ENCODE peak calls at places on chromosomes 12 and 14, in nine cellular contexts. O is cardiac muscle cell, P is kidney epithelial cell, C is endothelial cell of umbilical vein, I is neural progenitor cell, Q is uterus, B is GM23338, G is heart right ventricle, L is stomach. S is an unnamed sample. For H3K36me3, the result is how much of the 10 kb centered on the place peaks cover.

GRCh38 chr14:93073833-93074769 is 41.6 kb downstream of the ITPK1 start:
- DNase-seq in O (peak), P (no peak), C (peak), I (no peak), Q (peak), B (no peak), G (no peak), L (no peak), S (peak)

GRCh38 chr12:10636611-10637010 is 23.2 kb upstream of the MAGOHB start:
- DNase-seq in O (no peak), P (no peak), C (no peak), I (no peak), Q (no peak), B (peak), G (no peak), L (peak), S (peak)

GRCh38 chr14:95601650-95602049 is 66.8 kb downstream of the GLRX5 start:
- DNase-seq in O (no peak), P (no peak), C (no peak), I (no peak), Q (no peak), B (no peak), G (no peak), L (no peak), S (no peak)

GRCh38 chr14:26765301-26765700 is 167.5 kb upstream of the NOVA1 start:
- DNase-seq in O (no peak), P (no peak), C (no peak), I (no peak), Q (no peak), B (no peak), G (no peak), L (no peak), S (no peak)

GRCh38 chr14:55929136-55929535 is 189.1 kb upstream of the PELI2 start:
- DNase-seq in O (no peak), P (no peak), C (no peak), I (no peak), Q (no peak), B (peak), G (no peak), L (no peak), S (no peak)

GRCh38 chr14:29616922-29617321 is 310.7 kb downstream of the PRKD1 start:
- DNase-seq in O (no peak), P (no peak), C (no peak), I (no peak), Q (no peak), B (no peak), G (no peak), L (no peak), S (no peak)

GRCh38 chr14:32417956-32418552 is 89.0 kb downstream of the AKAP6 start:
- DNase-seq in O (peak), P (no peak), C (peak), I (no peak), Q (no peak), B (no peak), G (peak), L (peak), S (peak)

GRCh38 chr12:32196250-32197198 is 89.9 kb downstream of the BICD1 start:
- DNase-seq in O (no peak), P (no peak), C (no peak), I (no peak), Q (no peak), B (no peak), G (no peak), L (no peak), S (no peak)

GRCh38 chr14:77436042-77436441 is 12.7 kb upstream of the NOXRED1 start:
- DNase-seq in O (no peak), P (no peak), C (no peak), I (no peak), Q (no peak), B (no peak), G (no peak), L (no peak), S (no peak)

GRCh38 chr14:24673534-24674203 is 39.7 kb upstream of the GZMB start:
- DNase-seq in O (no peak), P (no peak), C (no peak), I (no peak), Q (no peak), B (no peak), G (no peak), L (no peak), S (peak)

GRCh38 chr14:54669759-54670630 is 103.1 kb downstream of the SAMD4A start:
- DNase-seq in O (peak), P (no peak), C (no peak), I (no peak), Q (peak), B (no peak), G (no peak), L (no peak), S (peak)

GRCh38 chr12:131487379-131488129 is 223.3 kb upstream of the SFSWAP start:
- DNase-seq in O (no peak), P (no peak), C (no peak), I (no peak), Q (peak), B (no peak), G (no peak), L (no peak), S (peak)

GRCh38 chr12:15322164-15323054 is at the start of gene PTPRO:
- DNase-seq in O (peak), P (no peak), C (no peak), I (peak), Q (peak), B (peak), G (no peak), L (no peak), S (no peak)

GRCh38 chr14:77654001-77654431 is 37.6 kb upstream of the SPTLC2 start:
- DNase-seq in O (no peak), P (no peak), C (no peak), I (peak), Q (no peak), B (no peak), G (no peak), L (no peak), S (no peak)

GRCh38 chr12:116398193-116398592 is 120.7 kb upstream of the MED13L start:
- DNase-seq in O (no peak), P (no peak), C (no peak), I (no peak), Q (no peak), B (no peak), G (no peak), L (no peak), S (no peak)
- H3K4me3 ChIP-seq in O (no peak), P (no peak), C (no peak), I (no peak), Q (no peak), B (no peak), G (no peak), L (no peak), S (no peak)

DNA sequence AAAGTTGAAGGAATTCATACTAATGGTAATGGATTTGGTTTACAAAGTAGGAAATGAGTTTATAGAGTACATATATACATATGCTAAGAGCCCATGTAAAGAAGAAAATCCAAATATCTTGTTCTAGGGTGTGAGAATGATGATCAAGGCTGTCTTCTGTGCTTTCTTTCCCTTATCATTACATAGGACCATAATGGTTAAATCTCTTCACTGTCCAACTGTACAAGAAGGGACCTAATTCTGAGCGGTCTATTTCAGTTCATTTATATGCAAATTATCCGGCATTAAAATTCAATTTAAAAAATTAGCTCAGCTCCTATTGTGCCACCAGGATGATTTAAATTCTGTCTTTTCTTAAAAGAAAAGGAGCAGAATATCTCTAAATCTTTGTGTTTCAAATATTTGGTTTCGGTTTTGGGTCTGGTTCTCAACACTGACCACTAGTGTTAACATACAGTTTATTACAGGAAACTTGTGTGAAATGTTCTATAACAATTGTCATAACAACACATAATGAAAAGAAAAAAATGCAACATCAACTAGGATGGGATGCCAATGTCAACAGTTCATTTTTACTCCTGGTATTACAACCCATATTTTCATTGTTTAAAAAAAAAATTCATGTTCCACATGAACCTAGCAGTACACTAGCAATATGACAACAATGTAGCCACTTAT is 16.8 kb downstream of the OR4K1 start:
- DNase-seq in O (no peak), P (no peak), C (no peak), I (no peak), Q (no peak), B (no peak), G (no peak), L (no peak), S (no peak)
- TF ChIP-seq CTCF in O (no peak), P (no peak), C (no peak), I (no peak), Q (no peak), B (peak), G (no peak), L (no peak), S (no peak)

GRCh38 chr14:75549169-75549568 is 26.9 kb downstream of the BATF start:
- DNase-seq in O (no peak), P (no peak), C (no peak), I (no peak), Q (no peak), B (no peak), G (no peak), L (no peak), S (no peak)
- H3K36me3 ChIP-seq in O (under half), P (under half), C (under half), I (under half), Q (under half), B (under half), G (under half), L (under half), S (under half)

DNA sequence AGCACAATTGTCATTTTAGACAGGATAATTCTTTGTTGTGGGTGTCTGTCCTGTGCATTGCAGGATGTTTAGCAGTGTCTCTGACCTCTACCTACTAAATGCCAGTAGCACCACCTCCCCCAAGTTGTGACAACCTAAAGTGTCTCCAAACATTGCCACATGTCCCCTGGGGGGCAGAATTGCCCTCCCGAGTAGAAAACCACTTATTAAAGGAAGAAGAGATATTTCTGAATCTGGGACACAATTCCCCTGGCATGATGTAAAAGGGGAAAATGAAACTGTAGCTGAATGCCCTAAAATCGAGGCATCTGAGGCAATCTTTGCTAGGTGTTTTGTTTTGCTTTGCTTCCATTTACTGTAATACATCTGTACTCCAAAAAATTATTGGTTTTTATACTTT is 116.8 kb upstream of the NAP1L1 start:
- DNase-seq in O (no peak), P (no peak), C (no peak), I (no peak), Q (no peak), B (no peak), G (no peak), L (no peak), S (no peak)
- H3K4me3 ChIP-seq in O (no peak), P (no peak), C (no peak), I (no peak), Q (no peak), B (no peak), G (no peak), L (no peak), S (no peak)

GRCh38 chr14:39034481-39035296 is 68.3 kb downstream of the SEC23A start:
- DNase-seq in O (peak), P (no peak), C (peak), I (peak), Q (no peak), B (peak), G (no peak), L (no peak), S (peak)
- TF ChIP-seq CTCF in O (peak), P (peak), C (peak), I (peak), Q (no peak), B (peak), G (peak), L (peak), S (peak)

GRCh38 chr14:87233806-87234384 is 759.1 kb downstream of the GALC start:
- DNase-seq in O (no peak), P (no peak), C (no peak), I (no peak), Q (no peak), B (no peak), G (no peak), L (no peak), S (peak)
- H3K36me3 ChIP-seq in O (under half), P (under half), C (under half), I (under half), Q (under half), B (under half), G (under half), L (under half), S (under half)

S was measured in bronchial epithelial cell.